ENCODE peak calls at places on chromosomes 5 and 9, in six cellular contexts. U is stomach, C is HCT116, J is GM23338, N is upper lobe of left lung, E is endothelial cell of umbilical vein. G is an unnamed sample. For H3K36me3, the result is how much of the 10 kb centered on the place peaks cover.

GRCh38 chr5:109453251-109453650 is 43.5 kb upstream of the PJA2 start:
- DNase-seq in U (no peak), C (no peak), J (no peak), N (no peak), E (no peak), G (no peak)

GRCh38 chr5:75523275-75523674 is 11.6 kb downstream of the POLK start:
- DNase-seq in U (no peak), C (no peak), J (no peak), N (no peak), E (no peak), G (no peak)

GRCh38 chr9:94083384-94083783 is 880 bp upstream of the PTPDC1 start:
- DNase-seq in U (no peak), C (no peak), J (no peak), N (peak), E (no peak), G (no peak)

GRCh38 chr5:125756456-125756855 is 666.8 kb upstream of the GRAMD2B start:
- DNase-seq in U (no peak), C (no peak), J (no peak), N (no peak), E (no peak), G (no peak)

GRCh38 chr9:128636024-128636390 is 20.6 kb downstream of the DYNC2I2 start:
- DNase-seq in U (peak), C (no peak), J (peak), N (peak), E (no peak), G (peak)

GRCh38 chr9:1647776-1648175 is 367.4 kb upstream of the SMARCA2 start:
- DNase-seq in U (no peak), C (no peak), J (no peak), N (no peak), E (no peak), G (no peak)

GRCh38 chr5:122649080-122649479 is 125.8 kb upstream of the SNX2 start:
- DNase-seq in U (no peak), C (no peak), J (no peak), N (no peak), E (no peak), G (no peak)

GRCh38 chr5:169757016-169757415 is 119.9 kb downstream of the DOCK2 start:
- DNase-seq in U (no peak), C (no peak), J (no peak), N (no peak), E (no peak), G (no peak)

GRCh38 chr9:34430843-34431437 is 27.4 kb downstream of the FAM219A start:
- DNase-seq in U (peak), C (peak), J (peak), N (peak), E (peak), G (peak)

GRCh38 chr5:33721491-33722245 is 170.1 kb downstream of the ADAMTS12 start:
- DNase-seq in U (no peak), C (no peak), J (no peak), N (no peak), E (no peak), G (no peak)

GRCh38 chr9:102499468-102499867 is 495.7 kb upstream of the CYLC2 start:
- DNase-seq in U (no peak), C (no peak), J (no peak), N (no peak), E (no peak), G (no peak)

GRCh38 chr5:156451505-156451904 is 124.5 kb downstream of the SGCD start:
- DNase-seq in U (no peak), C (no peak), J (no peak), N (no peak), E (no peak), G (no peak)

GRCh38 chr5:67578011-67578410 is 381.4 kb upstream of the CD180 start:
- DNase-seq in U (no peak), C (no peak), J (no peak), N (no peak), E (no peak), G (no peak)

GRCh38 chr5:173867173-173867679 is 20.9 kb upstream of the CPEB4 start:
- DNase-seq in U (no peak), C (no peak), J (no peak), N (no peak), E (no peak), G (no peak)

GRCh38 chr5:39518516-39518915 is 93.7 kb upstream of the DAB2 start:
- DNase-seq in U (no peak), C (no peak), J (peak), N (no peak), E (peak), G (no peak)

GRCh38 chr5:6490693-6491092 is 42.0 kb downstream of the UBE2QL1 start:
- DNase-seq in U (peak), C (no peak), J (no peak), N (no peak), E (no peak), G (no peak)

GRCh38 chr5:171614511-171614910 is 171.1 kb upstream of the SMIM23 start:
- DNase-seq in U (no peak), C (no peak), J (no peak), N (no peak), E (no peak), G (no peak)

GRCh38 chr9:81193362-81194339 is 495.7 kb downstream of the TLE1 start:
- DNase-seq in U (no peak), C (no peak), J (no peak), N (no peak), E (no peak), G (no peak)

GRCh38 chr9:26210338-26210851 is 532.2 kb upstream of the TUSC1 start:
- DNase-seq in U (no peak), C (no peak), J (peak), N (no peak), E (no peak), G (no peak)

GRCh38 chr5:9343146-9343850 is 202.6 kb downstream of the SEMA5A start:
- DNase-seq in U (no peak), C (no peak), J (no peak), N (no peak), E (no peak), G (no peak)

GRCh38 chr5:118990582-118990981 is 2.2 kb upstream of the DTWD2 start:
- DNase-seq in U (no peak), C (no peak), J (no peak), N (no peak), E (no peak), G (no peak)

GRCh38 chr5:111704452-111705085 is 52.4 kb downstream of the NREP start:
- DNase-seq in U (no peak), C (no peak), J (no peak), N (no peak), E (no peak), G (no peak)

GRCh38 chr5:176889321-176890280 is 9.5 kb downstream of the HK3 start:
- DNase-seq in U (no peak), C (no peak), J (no peak), N (peak), E (no peak), G (peak)

GRCh38 chr9:14132798-14133197 is 181.1 kb downstream of the NFIB start:
- DNase-seq in U (no peak), C (no peak), J (no peak), N (no peak), E (no peak), G (no peak)

GRCh38 chr5:34916518-34916917 is 1.0 kb downstream of the BRIX1 start:
- DNase-seq in U (no peak), C (no peak), J (no peak), N (no peak), E (no peak), G (no peak)

GRCh38 chr9:116149844-116150243 is 3.7 kb upstream of the PAPPA start:
- DNase-seq in U (peak), C (peak), J (peak), N (no peak), E (no peak), G (peak)

GRCh38 chr5:93497101-93497500 is 83.9 kb downstream of the NR2F1-AS1 start:
- DNase-seq in U (no peak), C (no peak), J (no peak), N (no peak), E (peak), G (no peak)

GRCh38 chr9:112846528-112847488 is 43.9 kb downstream of the SLC46A2 start:
- DNase-seq in U (no peak), C (no peak), J (peak), N (no peak), E (no peak), G (no peak)

GRCh38 chr9:76634356-76635054 is 129.7 kb upstream of the PCA3 start:
- DNase-seq in U (no peak), C (peak), J (no peak), N (no peak), E (peak), G (no peak)

GRCh38 chr5:72598461-72599433 is 91.5 kb upstream of the ZNF366 start:
- DNase-seq in U (no peak), C (no peak), J (no peak), N (no peak), E (peak), G (no peak)

GRCh38 chr5:175129121-175129520 is 314.9 kb downstream of the DRD1 start:
- DNase-seq in U (no peak), C (no peak), J (no peak), N (no peak), E (no peak), G (no peak)

GRCh38 chr5:175092691-175093090 is 351.3 kb downstream of the DRD1 start:
- DNase-seq in U (no peak), C (no peak), J (no peak), N (no peak), E (no peak), G (no peak)

GRCh38 chr9:124010665-124011321 is 775 bp upstream of the LHX2 start:
- DNase-seq in U (no peak), C (no peak), J (peak), N (no peak), E (no peak), G (no peak)

GRCh38 chr9:129549139-129549538 is 71.8 kb downstream of the C9orf50 start:
- DNase-seq in U (no peak), C (no peak), J (no peak), N (no peak), E (no peak), G (no peak)

GRCh38 chr5:60446917-60447316 is 253.0 kb downstream of the DEPDC1B start:
- DNase-seq in U (no peak), C (no peak), J (no peak), N (no peak), E (no peak), G (no peak)

GRCh38 chr5:5135957-5136676 is 4.0 kb upstream of the ADAMTS16 start:
- DNase-seq in U (no peak), C (no peak), J (no peak), N (no peak), E (no peak), G (no peak)

GRCh38 chr9:114989600-114990410 is 59.4 kb upstream of the TNFSF8 start:
- DNase-seq in U (no peak), C (no peak), J (no peak), N (no peak), E (no peak), G (no peak)

GRCh38 chr9:81445331-81445921 is 243.9 kb downstream of the TLE1 start:
- DNase-seq in U (no peak), C (no peak), J (no peak), N (no peak), E (no peak), G (no peak)

DNA sequence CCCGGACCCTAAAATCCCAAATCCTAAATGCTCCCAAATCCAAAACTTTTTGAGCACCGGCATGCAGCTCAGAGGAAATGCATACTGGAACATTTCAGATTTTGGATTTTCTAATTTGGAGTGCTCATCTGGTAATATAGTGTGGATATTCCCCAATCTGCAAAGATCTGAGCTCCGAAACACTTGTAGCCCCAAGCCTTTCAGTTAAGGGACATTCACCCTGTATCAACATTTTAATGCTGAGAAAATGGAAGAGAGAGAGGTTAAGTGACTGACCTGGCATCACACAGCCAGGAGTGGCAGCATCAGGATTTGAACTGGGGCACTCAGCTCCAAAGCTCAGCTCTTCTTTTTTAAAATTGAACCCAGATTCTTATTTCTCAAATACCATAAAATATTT is 30.7 kb downstream of the QRFP start:
- DNase-seq in U (no peak), C (no peak), J (no peak), N (no peak), E (no peak), G (no peak)
- H3K36me3 ChIP-seq in U (under half), C (under half), J (under half), N (under half), E (under half), G (under half)

GRCh38 chr5:141322261-141322660 is 1.7 kb upstream of the TAF7 start:
- DNase-seq in U (no peak), C (no peak), J (no peak), N (no peak), E (no peak), G (no peak)

GRCh38 chr5:141320225-141321169 is at the start of gene TAF7:
- DNase-seq in U (peak), C (peak), J (peak), N (peak), E (peak), G (peak)

GRCh38 chr5:141328231-141328630 is 2.1 kb upstream of the PCDHGA1 start:
- DNase-seq in U (no peak), C (no peak), J (no peak), N (no peak), E (no peak), G (no peak)

GRCh38 chr5:141330299-141331080 is at the start of gene PCDHGA1:
- DNase-seq in U (no peak), C (no peak), J (peak), N (no peak), E (peak), G (no peak)

GRCh38 chr5:141326088-141326854 is 4.0 kb upstream of the PCDHGA1 start:
- DNase-seq in U (peak), C (no peak), J (peak), N (peak), E (peak), G (peak)
- TF ChIP-seq POLR2AphosphoS5 in U (no peak), C (no peak), J (peak), N (no peak), E (no peak), G (peak)

DNA sequence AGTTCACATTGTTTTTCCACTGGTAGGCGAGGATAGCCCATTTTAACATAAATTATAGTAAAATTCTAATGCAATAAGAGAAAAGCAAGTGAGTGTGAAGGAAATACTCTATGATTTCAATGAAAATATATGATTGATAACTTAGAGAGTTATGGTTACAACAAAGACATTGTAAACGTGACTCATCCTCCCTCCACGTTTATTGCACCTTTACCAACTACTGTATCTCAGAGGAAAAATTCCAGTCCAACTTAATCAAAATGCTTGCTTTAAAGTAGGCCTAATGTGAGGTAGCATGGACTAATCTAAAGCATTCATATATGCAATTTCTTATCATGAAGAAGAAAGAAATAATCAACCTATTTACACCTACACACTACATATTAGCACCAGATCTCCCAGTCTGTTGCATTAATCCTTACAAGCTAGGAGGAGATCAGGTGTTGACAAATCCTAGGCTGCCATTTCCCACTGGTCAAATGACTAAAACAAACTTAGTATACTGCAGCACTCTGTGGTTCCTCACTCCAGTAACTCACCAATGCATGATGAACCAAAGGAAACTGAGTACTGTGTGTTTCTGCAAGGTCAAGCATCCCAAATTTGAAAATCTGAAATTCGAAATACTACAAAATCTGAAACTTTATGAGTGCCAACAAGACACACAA is 41.7 kb downstream of the ECPAS start:
- DNase-seq in U (no peak), C (no peak), J (no peak), N (no peak), E (no peak), G (no peak)
- H3K36me3 ChIP-seq in U (under half), C (under half), J (under half), N (half or more), E (under half), G (under half)

DNA sequence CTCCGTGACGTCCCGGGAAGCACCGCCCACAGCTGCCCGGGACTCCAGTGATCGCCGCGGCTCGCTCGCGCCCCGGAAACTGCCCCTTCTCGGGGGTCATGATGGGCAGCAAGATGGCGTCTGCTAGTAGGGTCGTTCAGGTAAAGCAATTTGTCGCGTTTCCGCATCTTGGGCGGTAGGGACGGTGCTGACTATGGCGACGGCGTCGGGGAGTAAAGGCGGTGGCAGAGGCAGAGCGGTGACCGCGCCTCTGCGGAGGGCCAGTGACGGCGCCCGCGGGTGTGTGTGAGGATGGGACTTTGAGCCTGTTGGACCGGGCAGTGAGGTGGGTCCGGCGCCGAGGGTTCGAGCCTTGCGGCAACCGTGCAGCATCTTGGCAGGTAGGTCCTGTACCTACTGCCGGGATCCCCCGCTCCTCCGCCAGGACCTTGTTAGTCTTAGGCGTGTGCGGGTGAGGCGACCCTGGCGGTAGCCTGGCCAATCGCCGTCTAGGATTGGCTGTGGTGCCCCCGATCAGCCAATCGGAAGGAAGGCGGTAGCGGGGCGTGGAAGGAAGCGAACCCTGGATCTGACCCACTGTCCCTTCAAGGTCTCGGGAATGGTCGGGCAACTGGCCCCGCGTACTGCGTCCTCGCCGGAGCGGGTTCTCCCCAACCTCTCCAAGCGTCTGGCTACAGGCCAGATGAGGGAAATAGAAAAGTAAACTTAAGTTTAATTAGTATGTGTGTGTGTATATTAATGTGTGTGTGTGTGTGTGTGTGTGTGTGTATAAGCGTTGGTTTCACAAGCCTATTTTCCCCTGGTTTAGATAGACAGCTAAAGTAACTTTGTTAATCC is 16.7 kb upstream of the CDK7 start:
- DNase-seq in U (peak), C (peak), J (peak), N (peak), E (peak), G (peak)
- TF ChIP-seq POLR2AphosphoS5 in U (peak), C (peak), J (peak), N (peak), E (peak), G (peak)

GRCh38 chr9:36207016-36207415 is 16.3 kb downstream of the CLTA start:
- DNase-seq in U (no peak), C (no peak), J (no peak), N (no peak), E (peak), G (no peak)
- H3K36me3 ChIP-seq in U (half or more), C (half or more), J (half or more), N (half or more), E (half or more), G (half or more)

DNA sequence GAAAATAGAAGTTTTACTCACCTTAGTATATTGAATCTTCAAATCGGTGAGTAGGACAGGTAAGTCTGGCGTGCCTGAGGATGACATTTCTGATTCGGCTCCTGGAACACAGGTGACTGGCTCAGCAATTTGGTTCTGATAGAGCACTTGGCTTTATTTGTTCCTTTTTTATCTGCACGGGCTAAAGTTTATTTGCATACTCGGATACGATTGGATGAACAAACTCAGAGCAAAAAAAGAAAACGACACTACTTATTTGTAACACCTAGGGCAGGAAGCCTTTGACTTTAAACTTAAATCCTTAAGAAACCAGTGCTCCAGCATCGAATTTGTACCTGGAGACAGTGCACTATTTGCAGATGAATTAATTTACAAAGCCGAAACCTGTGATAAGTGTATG is at the start of gene ALDH1A1:
- DNase-seq in U (peak), C (no peak), J (peak), N (peak), E (peak), G (peak)
- TF ChIP-seq POLR2AphosphoS5 in U (peak), C (no peak), J (no peak), N (peak), E (no peak), G (peak)

DNA sequence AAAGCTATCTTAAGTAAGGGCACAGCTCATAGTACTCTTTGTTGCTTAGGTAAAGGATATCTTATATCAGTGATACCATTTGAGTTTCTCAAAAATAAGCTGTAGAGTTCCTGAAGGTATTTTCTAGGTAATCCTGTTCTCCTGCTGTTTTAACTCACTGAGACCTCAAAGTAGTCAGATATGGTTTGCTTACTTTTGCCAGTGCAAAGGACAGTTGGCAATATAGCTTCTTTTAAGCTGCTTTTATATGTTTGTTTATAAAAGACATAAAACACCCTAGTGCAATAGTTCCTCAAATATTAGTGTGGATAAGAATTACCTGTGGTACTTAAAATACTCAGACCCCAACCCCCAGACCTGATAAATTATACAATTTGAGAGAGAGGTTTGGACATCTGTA is 12.1 kb downstream of the NCBP1 start:
- DNase-seq in U (no peak), C (no peak), J (no peak), N (no peak), E (no peak), G (no peak)
- H3K36me3 ChIP-seq in U (under half), C (half or more), J (under half), N (half or more), E (under half), G (half or more)

G was measured in transverse colon.